ENCODE peak calls at places on chromosome 21, in six cellular contexts. One of them, this sample, is unnamed.

GRCh38 chr21:43590220-43590619 is 69.1 kb downstream of the HSF2BP start:
- DNase-seq in activated CD8-positive, alpha-beta T cell treated with anti-CD3 and anti-CD28 coated beads for 36 hours: no peak
- DNase-seq in dorsolateral prefrontal cortex: no peak
- DNase-seq in WERI-Rb-1: no peak
- DNase-seq in cardiac fibroblast: no peak
- DNase-seq in A549: no peak
- DNase-seq in this sample: no peak

GRCh38 chr21:42702720-42703119 is 49.3 kb downstream of the PDE9A start:
- DNase-seq in WERI-Rb-1: no peak
- DNase-seq in A549: no peak
- DNase-seq in dorsolateral prefrontal cortex: no peak
- DNase-seq in cardiac fibroblast: no peak
- DNase-seq in activated CD8-positive, alpha-beta T cell treated with anti-CD3 and anti-CD28 coated beads for 36 hours: no peak
- DNase-seq in this sample: no peak

GRCh38 chr21:16086121-16086520 is 356.3 kb downstream of the USP25 start:
- DNase-seq in dorsolateral prefrontal cortex: no peak
- DNase-seq in WERI-Rb-1: no peak
- DNase-seq in activated CD8-positive, alpha-beta T cell treated with anti-CD3 and anti-CD28 coated beads for 36 hours: no peak
- DNase-seq in A549: no peak
- DNase-seq in cardiac fibroblast: no peak
- DNase-seq in this sample: no peak

GRCh38 chr21:43321111-43321510 is 105.8 kb downstream of the SIK1 start:
- DNase-seq in activated CD8-positive, alpha-beta T cell treated with anti-CD3 and anti-CD28 coated beads for 36 hours: peak; percentile 18
- DNase-seq in WERI-Rb-1: no peak
- DNase-seq in cardiac fibroblast: no peak
- DNase-seq in A549: no peak
- DNase-seq in dorsolateral prefrontal cortex: no peak
- DNase-seq in this sample: no peak

GRCh38 chr21:42460391-42461184 is 35.4 kb downstream of the RSPH1 start:
- DNase-seq in dorsolateral prefrontal cortex: peak; percentile 12
- DNase-seq in cardiac fibroblast: no peak
- DNase-seq in activated CD8-positive, alpha-beta T cell treated with anti-CD3 and anti-CD28 coated beads for 36 hours: peak; percentile 68
- DNase-seq in WERI-Rb-1: peak; percentile 46
- DNase-seq in A549: no peak
- DNase-seq in this sample: no peak

GRCh38 chr21:38631171-38631570 is 132.9 kb upstream of the ERG start:
- DNase-seq in WERI-Rb-1: no peak
- DNase-seq in A549: no peak
- DNase-seq in dorsolateral prefrontal cortex: no peak
- DNase-seq in activated CD8-positive, alpha-beta T cell treated with anti-CD3 and anti-CD28 coated beads for 36 hours: no peak
- DNase-seq in cardiac fibroblast: no peak
- DNase-seq in this sample: no peak

GRCh38 chr21:30831194-30831765 is 1.7 kb upstream of the KRTAP7-1 start:
- DNase-seq in activated CD8-positive, alpha-beta T cell treated with anti-CD3 and anti-CD28 coated beads for 36 hours: peak; percentile 65
- DNase-seq in dorsolateral prefrontal cortex: no peak
- DNase-seq in WERI-Rb-1: peak; percentile 30
- DNase-seq in cardiac fibroblast: peak; percentile 2
- DNase-seq in A549: no peak
- DNase-seq in this sample: peak; percentile 55

GRCh38 chr21:18252686-18253085 is 8.1 kb downstream of the CHODL start:
- DNase-seq in cardiac fibroblast: no peak
- DNase-seq in activated CD8-positive, alpha-beta T cell treated with anti-CD3 and anti-CD28 coated beads for 36 hours: no peak
- DNase-seq in dorsolateral prefrontal cortex: no peak
- DNase-seq in A549: no peak
- DNase-seq in WERI-Rb-1: no peak
- DNase-seq in this sample: peak; percentile 33

GRCh38 chr21:42837421-42838211 is 41.7 kb downstream of the WDR4 start:
- DNase-seq in cardiac fibroblast: no peak
- DNase-seq in dorsolateral prefrontal cortex: peak; percentile 40
- DNase-seq in A549: no peak
- DNase-seq in WERI-Rb-1: peak; percentile 9
- DNase-seq in activated CD8-positive, alpha-beta T cell treated with anti-CD3 and anti-CD28 coated beads for 36 hours: no peak
- DNase-seq in this sample: no peak

GRCh38 chr21:31545036-31545435 is 114.5 kb upstream of the SOD1 start:
- DNase-seq in A549: no peak
- DNase-seq in cardiac fibroblast: no peak
- DNase-seq in dorsolateral prefrontal cortex: no peak
- DNase-seq in activated CD8-positive, alpha-beta T cell treated with anti-CD3 and anti-CD28 coated beads for 36 hours: no peak
- DNase-seq in WERI-Rb-1: no peak
- DNase-seq in this sample: no peak

GRCh38 chr21:15436031-15436430 is 293.8 kb upstream of the USP25 start:
- DNase-seq in dorsolateral prefrontal cortex: no peak
- DNase-seq in activated CD8-positive, alpha-beta T cell treated with anti-CD3 and anti-CD28 coated beads for 36 hours: no peak
- DNase-seq in WERI-Rb-1: no peak
- DNase-seq in A549: no peak
- DNase-seq in cardiac fibroblast: no peak
- DNase-seq in this sample: no peak

GRCh38 chr21:23881783-23882182 is 1725.5 kb downstream of the MRPL39 start:
- DNase-seq in WERI-Rb-1: no peak
- DNase-seq in A549: no peak
- DNase-seq in cardiac fibroblast: no peak
- DNase-seq in activated CD8-positive, alpha-beta T cell treated with anti-CD3 and anti-CD28 coated beads for 36 hours: no peak
- DNase-seq in dorsolateral prefrontal cortex: no peak
- DNase-seq in this sample: no peak

GRCh38 chr21:14116080-14116481 is 94.7 kb downstream of the LIPI start:
- DNase-seq in activated CD8-positive, alpha-beta T cell treated with anti-CD3 and anti-CD28 coated beads for 36 hours: no peak
- DNase-seq in WERI-Rb-1: no peak
- DNase-seq in dorsolateral prefrontal cortex: no peak
- DNase-seq in cardiac fibroblast: no peak
- DNase-seq in A549: no peak
- DNase-seq in this sample: no peak

GRCh38 chr21:43597052-43597451 is 62.2 kb downstream of the HSF2BP start:
- DNase-seq in dorsolateral prefrontal cortex: no peak
- DNase-seq in activated CD8-positive, alpha-beta T cell treated with anti-CD3 and anti-CD28 coated beads for 36 hours: no peak
- DNase-seq in A549: no peak
- DNase-seq in WERI-Rb-1: no peak
- DNase-seq in cardiac fibroblast: peak; percentile 46
- DNase-seq in this sample: no peak

GRCh38 chr21:42293649-42294272 is 21.4 kb downstream of the TFF3 start:
- DNase-seq in activated CD8-positive, alpha-beta T cell treated with anti-CD3 and anti-CD28 coated beads for 36 hours: no peak
- DNase-seq in cardiac fibroblast: no peak
- DNase-seq in dorsolateral prefrontal cortex: no peak
- DNase-seq in A549: no peak
- DNase-seq in WERI-Rb-1: no peak
- DNase-seq in this sample: no peak

GRCh38 chr21:37939251-37939650 is 23.0 kb upstream of the KCNJ6 start:
- DNase-seq in WERI-Rb-1: no peak
- DNase-seq in A549: no peak
- DNase-seq in dorsolateral prefrontal cortex: no peak
- DNase-seq in activated CD8-positive, alpha-beta T cell treated with anti-CD3 and anti-CD28 coated beads for 36 hours: no peak
- DNase-seq in cardiac fibroblast: no peak
- DNase-seq in this sample: no peak

GRCh38 chr21:15766952-15767603 is 37.3 kb downstream of the USP25 start:
- DNase-seq in A549: no peak
- DNase-seq in cardiac fibroblast: no peak
- DNase-seq in WERI-Rb-1: no peak
- DNase-seq in dorsolateral prefrontal cortex: no peak
- DNase-seq in activated CD8-positive, alpha-beta T cell treated with anti-CD3 and anti-CD28 coated beads for 36 hours: no peak
- DNase-seq in this sample: no peak

GRCh38 chr21:15722591-15723324 is 7.0 kb upstream of the USP25 start:
- DNase-seq in activated CD8-positive, alpha-beta T cell treated with anti-CD3 and anti-CD28 coated beads for 36 hours: no peak
- DNase-seq in WERI-Rb-1: no peak
- DNase-seq in A549: no peak
- DNase-seq in cardiac fibroblast: no peak
- DNase-seq in dorsolateral prefrontal cortex: no peak
- DNase-seq in this sample: no peak

GRCh38 chr21:15549671-15550070 is 180.1 kb upstream of the USP25 start:
- DNase-seq in activated CD8-positive, alpha-beta T cell treated with anti-CD3 and anti-CD28 coated beads for 36 hours: no peak
- DNase-seq in WERI-Rb-1: no peak
- DNase-seq in dorsolateral prefrontal cortex: no peak
- DNase-seq in A549: no peak
- DNase-seq in cardiac fibroblast: peak; percentile 2
- DNase-seq in this sample: no peak

GRCh38 chr21:41768371-41769042 is 1.7 kb upstream of the RIPK4 start:
- DNase-seq in A549: no peak
- DNase-seq in activated CD8-positive, alpha-beta T cell treated with anti-CD3 and anti-CD28 coated beads for 36 hours: peak; percentile 36
- DNase-seq in cardiac fibroblast: peak; percentile 61
- DNase-seq in WERI-Rb-1: no peak
- DNase-seq in dorsolateral prefrontal cortex: no peak
- DNase-seq in this sample: no peak

GRCh38 chr21:18275740-18276139 is 31.1 kb downstream of the CHODL start:
- DNase-seq in cardiac fibroblast: no peak
- DNase-seq in WERI-Rb-1: no peak
- DNase-seq in activated CD8-positive, alpha-beta T cell treated with anti-CD3 and anti-CD28 coated beads for 36 hours: no peak
- DNase-seq in dorsolateral prefrontal cortex: no peak
- DNase-seq in A549: no peak
- DNase-seq in this sample: no peak

GRCh38 chr21:42291003-42291750 is 24.0 kb downstream of the TFF3 start:
- DNase-seq in WERI-Rb-1: no peak
- DNase-seq in activated CD8-positive, alpha-beta T cell treated with anti-CD3 and anti-CD28 coated beads for 36 hours: no peak
- DNase-seq in A549: no peak
- DNase-seq in dorsolateral prefrontal cortex: no peak
- DNase-seq in cardiac fibroblast: no peak
- DNase-seq in this sample: no peak

GRCh38 chr21:38220270-38220737 is 36.5 kb upstream of the KCNJ15 start:
- DNase-seq in A549: no peak
- DNase-seq in cardiac fibroblast: peak; percentile 37
- DNase-seq in dorsolateral prefrontal cortex: no peak
- DNase-seq in WERI-Rb-1: no peak
- DNase-seq in activated CD8-positive, alpha-beta T cell treated with anti-CD3 and anti-CD28 coated beads for 36 hours: no peak
- DNase-seq in this sample: no peak

GRCh38 chr21:40173833-40174232 is 306.6 kb downstream of the PCP4 start:
- DNase-seq in WERI-Rb-1: peak; percentile 56
- DNase-seq in dorsolateral prefrontal cortex: no peak
- DNase-seq in activated CD8-positive, alpha-beta T cell treated with anti-CD3 and anti-CD28 coated beads for 36 hours: no peak
- DNase-seq in A549: no peak
- DNase-seq in cardiac fibroblast: no peak
- DNase-seq in this sample: no peak
- TF ChIP-seq CTCF in WERI-Rb-1: peak; percentile 71
- TF ChIP-seq CTCF in dorsolateral prefrontal cortex: no peak
- TF ChIP-seq CTCF in activated CD8-positive, alpha-beta T cell treated with anti-CD3 and anti-CD28 coated beads for 36 hours: no peak
- TF ChIP-seq CTCF in A549: no peak
- TF ChIP-seq CTCF in cardiac fibroblast: no peak
- TF ChIP-seq CTCF in this sample: no peak

GRCh38 chr21:21236981-21237380 is 238.8 kb downstream of the NCAM2 start:
- DNase-seq in cardiac fibroblast: no peak
- DNase-seq in activated CD8-positive, alpha-beta T cell treated with anti-CD3 and anti-CD28 coated beads for 36 hours: no peak
- DNase-seq in dorsolateral prefrontal cortex: no peak
- DNase-seq in A549: no peak
- DNase-seq in WERI-Rb-1: no peak
- DNase-seq in this sample: no peak

DNA sequence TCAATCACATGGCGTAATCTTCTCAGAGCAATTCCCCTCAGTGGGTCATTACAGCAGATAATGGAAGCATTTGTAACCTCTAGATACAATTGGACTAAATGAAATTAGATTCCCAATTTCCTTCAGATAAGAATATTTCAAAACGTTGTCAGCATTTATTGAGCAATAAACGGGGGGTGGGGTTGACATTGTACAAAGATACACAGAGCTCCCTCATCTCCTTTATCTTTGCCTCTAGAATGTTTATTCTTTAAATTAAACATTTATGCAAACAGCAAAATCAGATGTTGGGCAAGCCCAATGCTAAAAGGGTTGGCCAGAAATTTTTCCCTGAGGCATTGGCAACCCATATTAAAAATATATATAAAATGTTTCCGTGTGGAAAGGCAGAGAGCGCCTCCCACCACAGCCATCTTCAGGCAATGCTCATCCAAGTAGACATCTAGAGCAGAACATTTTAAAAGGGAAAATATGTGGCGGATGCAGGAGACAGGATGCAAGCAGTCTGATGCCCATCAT is 240.7 kb downstream of the NCAM2 start:
- DNase-seq in activated CD8-positive, alpha-beta T cell treated with anti-CD3 and anti-CD28 coated beads for 36 hours: no peak
- DNase-seq in cardiac fibroblast: no peak
- DNase-seq in dorsolateral prefrontal cortex: no peak
- DNase-seq in WERI-Rb-1: no peak
- DNase-seq in A549: no peak
- DNase-seq in this sample: no peak
- TF ChIP-seq CTCF in activated CD8-positive, alpha-beta T cell treated with anti-CD3 and anti-CD28 coated beads for 36 hours: no peak
- TF ChIP-seq CTCF in cardiac fibroblast: no peak
- TF ChIP-seq CTCF in dorsolateral prefrontal cortex: no peak
- TF ChIP-seq CTCF in WERI-Rb-1: no peak
- TF ChIP-seq CTCF in A549: no peak
- TF ChIP-seq CTCF in this sample: no peak

GRCh38 chr21:46098303-46099141 is 610 bp downstream of the COL6A2 start:
- DNase-seq in dorsolateral prefrontal cortex: no peak
- DNase-seq in WERI-Rb-1: peak; percentile 25
- DNase-seq in activated CD8-positive, alpha-beta T cell treated with anti-CD3 and anti-CD28 coated beads for 36 hours: peak; percentile 37
- DNase-seq in A549: no peak
- DNase-seq in cardiac fibroblast: peak; percentile 42
- DNase-seq in this sample: peak; percentile 23

GRCh38 chr21:46099476-46099875 is 1.6 kb downstream of the COL6A2 start:
- DNase-seq in dorsolateral prefrontal cortex: no peak
- DNase-seq in A549: no peak
- DNase-seq in WERI-Rb-1: peak; percentile 13
- DNase-seq in activated CD8-positive, alpha-beta T cell treated with anti-CD3 and anti-CD28 coated beads for 36 hours: peak; percentile 30
- DNase-seq in cardiac fibroblast: peak; percentile 47
- DNase-seq in this sample: peak; percentile 26

GRCh38 chr21:46096596-46096981 is 1.3 kb upstream of the COL6A2 start:
- DNase-seq in dorsolateral prefrontal cortex: no peak
- DNase-seq in WERI-Rb-1: no peak
- DNase-seq in A549: no peak
- DNase-seq in cardiac fibroblast: no peak
- DNase-seq in activated CD8-positive, alpha-beta T cell treated with anti-CD3 and anti-CD28 coated beads for 36 hours: no peak
- DNase-seq in this sample: no peak

GRCh38 chr21:46096997-46097825 is 701 bp upstream of the COL6A2 start:
- DNase-seq in dorsolateral prefrontal cortex: no peak
- DNase-seq in WERI-Rb-1: peak; percentile 19
- DNase-seq in activated CD8-positive, alpha-beta T cell treated with anti-CD3 and anti-CD28 coated beads for 36 hours: no peak
- DNase-seq in cardiac fibroblast: no peak
- DNase-seq in A549: no peak
- DNase-seq in this sample: peak; percentile 31

DNA sequence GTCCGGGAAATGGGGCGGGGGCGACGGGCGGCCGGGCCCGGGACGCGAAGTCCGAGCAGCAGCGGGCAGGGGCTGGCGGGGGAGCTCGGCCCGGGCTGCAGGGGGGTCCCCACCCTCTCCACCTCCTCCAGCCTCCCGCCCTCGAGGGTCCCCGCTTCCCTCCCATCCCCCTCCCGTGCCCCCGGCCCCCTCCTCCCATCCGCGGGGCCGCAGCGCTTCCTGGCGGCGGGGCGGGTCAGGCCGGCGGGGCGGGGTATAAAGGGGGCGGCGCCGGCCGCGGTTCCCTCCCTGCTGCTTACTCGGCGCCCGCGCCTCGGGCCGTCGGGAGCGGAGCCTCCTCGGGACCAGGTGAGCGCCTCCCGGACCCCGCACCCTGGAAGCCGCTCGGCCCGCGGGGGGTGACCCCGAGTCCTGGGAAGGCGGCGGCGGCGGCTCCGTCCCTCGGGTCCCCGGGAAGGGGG is at the start of gene COL6A2:
- DNase-seq in dorsolateral prefrontal cortex: no peak
- DNase-seq in cardiac fibroblast: peak; percentile 76
- DNase-seq in A549: peak; percentile 53
- DNase-seq in WERI-Rb-1: peak; percentile 76
- DNase-seq in activated CD8-positive, alpha-beta T cell treated with anti-CD3 and anti-CD28 coated beads for 36 hours: peak; percentile 67
- DNase-seq in this sample: peak; percentile 76
- TF ChIP-seq CTCF in dorsolateral prefrontal cortex: no peak
- TF ChIP-seq CTCF in cardiac fibroblast: no peak
- TF ChIP-seq CTCF in A549: no peak
- TF ChIP-seq CTCF in WERI-Rb-1: peak; percentile 6
- TF ChIP-seq CTCF in activated CD8-positive, alpha-beta T cell treated with anti-CD3 and anti-CD28 coated beads for 36 hours: peak; percentile 42
- TF ChIP-seq CTCF in this sample: no peak

DNA sequence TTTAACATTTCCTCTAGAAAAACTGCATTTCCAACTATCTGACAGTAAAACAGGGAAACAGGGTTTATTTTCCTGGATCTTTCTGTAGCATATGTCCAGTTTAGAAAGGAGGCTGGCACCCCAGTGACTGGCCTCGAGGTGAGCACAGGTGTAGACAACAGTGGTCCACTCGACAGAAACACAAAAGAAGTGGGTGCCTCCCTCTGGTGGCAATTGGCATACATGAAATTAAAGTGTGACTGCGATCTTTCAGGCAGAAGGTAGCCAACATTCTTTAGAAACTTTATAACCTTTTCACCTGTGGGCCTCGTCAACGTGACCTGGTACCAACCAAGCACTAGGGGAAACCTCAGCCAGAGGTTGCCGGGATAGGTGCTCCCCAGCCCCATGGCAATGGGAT is 44.0 kb downstream of the PCP4 start:
- DNase-seq in WERI-Rb-1: peak; percentile 60
- DNase-seq in cardiac fibroblast: no peak
- DNase-seq in activated CD8-positive, alpha-beta T cell treated with anti-CD3 and anti-CD28 coated beads for 36 hours: no peak
- DNase-seq in dorsolateral prefrontal cortex: no peak
- DNase-seq in A549: peak; percentile 2
- DNase-seq in this sample: no peak
- TF ChIP-seq CTCF in WERI-Rb-1: peak; percentile 74
- TF ChIP-seq CTCF in cardiac fibroblast: no peak
- TF ChIP-seq CTCF in activated CD8-positive, alpha-beta T cell treated with anti-CD3 and anti-CD28 coated beads for 36 hours: no peak
- TF ChIP-seq CTCF in dorsolateral prefrontal cortex: peak; percentile 9
- TF ChIP-seq CTCF in A549: no peak
- TF ChIP-seq CTCF in this sample: no peak

This sample was measured in glutamatergic neuron.